ENCODE peak calls at places on chromosomes 7 and 10, in six cellular contexts. J is right lobe of liver, K is sigmoid colon, Q is HepG2, G is tibial nerve, B is cardiac muscle cell. V is an unnamed sample.
A peak's percentile ranks its signal among the peaks of the same experiment; 100 is the strongest.

GRCh38 chr10:89086801-89087513 is 96.4 kb downstream of the FAS start:
- DNase-seq in J (no peak), K (peak; percentile 90), Q (no peak), G (peak; percentile 56), B (no peak), V (peak; percentile 79)

GRCh38 chr10:73405556-73405955 is 8.3 kb downstream of the ANXA7 start:
- DNase-seq in J (no peak), K (no peak), Q (no peak), G (no peak), B (no peak), V (no peak)

GRCh38 chr10:78457804-78458483 is 424.3 kb downstream of the RPS24 start:
- DNase-seq in J (no peak), K (peak; percentile 13), Q (peak; percentile 49), G (no peak), B (no peak), V (peak; percentile 19)

GRCh38 chr10:4512557-4513286 is 313.3 kb upstream of the AKR1E2 start:
- DNase-seq in J (no peak), K (peak; percentile 73), Q (peak; percentile 2), G (no peak), B (peak; percentile 76), V (peak; percentile 60)

GRCh38 chr10:128062331-128062730 is 63.9 kb downstream of the MKI67 start:
- DNase-seq in J (peak; percentile 44), K (no peak), Q (no peak), G (peak; percentile 5), B (peak; percentile 84), V (no peak)

GRCh38 chr7:54831046-54831643 is 72.1 kb upstream of the SEC61G start:
- DNase-seq in J (no peak), K (no peak), Q (no peak), G (no peak), B (no peak), V (no peak)

GRCh38 chr10:110101464-110102144 is 93.8 kb downstream of the ADD3 start:
- DNase-seq in J (no peak), K (no peak), Q (no peak), G (no peak), B (no peak), V (no peak)

GRCh38 chr7:139739863-139740597 is 37.8 kb downstream of the HIPK2 start:
- DNase-seq in J (peak; percentile 95), K (no peak), Q (no peak), G (no peak), B (no peak), V (no peak)

GRCh38 chr7:101814081-101814995 is 3.1 kb upstream of the CUX1 start:
- DNase-seq in J (peak; percentile 64), K (peak; percentile 77), Q (peak; percentile 36), G (peak; percentile 15), B (peak; percentile 86), V (no peak)

GRCh38 chr10:29858352-29859267 is 200.8 kb downstream of the JCAD start:
- DNase-seq in J (peak; percentile 76), K (peak; percentile 91), Q (peak; percentile 34), G (no peak), B (peak; percentile 93), V (no peak)

GRCh38 chr7:55021951-55022617 is 3.3 kb downstream of the EGFR start:
- DNase-seq in J (no peak), K (no peak), Q (no peak), G (no peak), B (no peak), V (no peak)

GRCh38 chr7:132739271-132739955 is 163.1 kb upstream of the PLXNA4 start:
- DNase-seq in J (no peak), K (no peak), Q (no peak), G (no peak), B (no peak), V (peak; percentile 45)

GRCh38 chr7:37901890-37902524 is 14.6 kb downstream of the SFRP4 start:
- DNase-seq in J (no peak), K (no peak), Q (peak; percentile 75), G (no peak), B (no peak), V (no peak)

GRCh38 chr7:14021069-14021468 is 31.6 kb upstream of the ETV1 start:
- DNase-seq in J (no peak), K (no peak), Q (no peak), G (no peak), B (no peak), V (no peak)

GRCh38 chr10:101464518-101465085 is 110.6 kb downstream of the BTRC start:
- DNase-seq in J (no peak), K (no peak), Q (no peak), G (no peak), B (no peak), V (no peak)

GRCh38 chr10:96370575-96371157 is 11.9 kb upstream of the OPALIN start:
- DNase-seq in J (no peak), K (no peak), Q (peak; percentile 24), G (no peak), B (peak; percentile 59), V (no peak)

GRCh38 chr7:91690541-91690940 is 190.0 kb downstream of the MTERF1 start:
- DNase-seq in J (no peak), K (no peak), Q (no peak), G (no peak), B (no peak), V (no peak)

GRCh38 chr7:108246227-108246837 is 116.2 kb upstream of the LAMB4 start:
- DNase-seq in J (no peak), K (no peak), Q (peak; percentile 80), G (no peak), B (peak; percentile 13), V (peak; percentile 67)
- TF ChIP-seq CTCF in J (no peak), K (no peak), Q (peak; percentile 50), G (peak; percentile 8), B (peak; percentile 15), V (no peak)

GRCh38 chr10:132642732-132643008 is 105.1 kb downstream of the INPP5A start:
- DNase-seq in J (peak; percentile 36), K (peak; percentile 56), Q (no peak), G (no peak), B (no peak), V (no peak)

GRCh38 chr10:132641401-132641800 is 103.8 kb downstream of the INPP5A start:
- DNase-seq in J (no peak), K (peak; percentile 65), Q (no peak), G (no peak), B (no peak), V (no peak)

GRCh38 chr10:132643709-132644543 is 106.3 kb downstream of the INPP5A start:
- DNase-seq in J (peak; percentile 32), K (peak; percentile 62), Q (no peak), G (no peak), B (no peak), V (no peak)

GRCh38 chr10:132640326-132641125 is 102.9 kb downstream of the INPP5A start:
- DNase-seq in J (peak; percentile 39), K (peak; percentile 65), Q (no peak), G (no peak), B (no peak), V (no peak)

GRCh38 chr10:132641966-132642731 is 104.6 kb downstream of the INPP5A start:
- DNase-seq in J (peak; percentile 42), K (peak; percentile 65), Q (no peak), G (no peak), B (no peak), V (no peak)
- H3K4me3 ChIP-seq in J (no peak overlapping the region), K (no peak overlapping the region), Q (no peak overlapping the region), G (no peak overlapping the region), B (no peak overlapping the region), V (no peak overlapping the region)

GRCh38 chr7:33108931-33109757 is at the start of gene RP9:
- DNase-seq in J (peak; percentile 68), K (peak; percentile 77), Q (peak; percentile 71), G (peak; percentile 20), B (peak; percentile 92), V (no peak)
- TF ChIP-seq CTCF in J (peak; percentile 53), K (no peak), Q (peak; percentile 76), G (peak; percentile 92), B (peak; percentile 40), V (peak; percentile 35)

DNA sequence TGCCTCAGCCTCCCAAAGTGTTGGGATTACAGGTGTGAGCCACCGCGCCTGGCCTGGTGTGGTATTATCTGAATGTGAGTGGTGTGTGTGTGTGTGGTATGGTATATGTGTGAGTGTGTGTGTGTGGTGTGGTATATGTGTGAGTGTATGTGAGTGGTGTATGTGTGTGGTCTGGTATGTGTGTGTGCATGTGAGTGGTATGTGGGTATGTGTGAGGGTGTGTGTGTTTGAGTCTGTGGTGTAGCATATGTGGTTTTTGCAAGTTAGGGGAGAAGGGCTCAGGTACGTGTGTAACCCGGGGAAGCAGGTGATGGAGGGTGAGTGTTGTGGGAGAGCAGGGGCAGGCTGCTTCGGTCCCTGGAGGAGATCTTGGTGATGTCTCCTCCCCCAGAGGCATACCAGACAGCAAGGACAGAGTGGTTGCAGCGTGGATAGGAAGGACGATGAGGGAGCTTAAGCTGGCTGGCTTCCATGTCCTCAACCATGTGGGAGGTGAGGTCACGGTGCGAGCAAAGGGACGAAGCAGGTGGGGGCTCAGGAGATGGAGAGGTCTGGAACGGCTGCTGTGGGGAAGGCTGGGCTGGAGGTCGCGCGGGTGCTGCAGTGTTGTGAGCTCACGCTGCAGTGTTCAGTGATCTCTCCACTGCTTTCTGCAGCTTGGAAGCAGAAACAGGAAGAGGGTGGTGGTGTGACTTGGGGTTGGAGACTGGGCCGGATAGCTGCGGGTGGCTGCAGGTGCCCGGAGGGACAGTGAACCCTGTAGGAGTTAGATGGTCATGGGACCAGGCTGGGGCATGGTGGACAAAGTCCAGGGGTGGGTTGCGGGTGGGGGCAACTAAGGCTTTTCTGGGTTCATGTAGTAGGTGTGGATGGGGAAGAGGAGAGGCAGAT is 5.0 kb downstream of the ZYX start:
- DNase-seq in J (no peak), K (peak; percentile 77), Q (no peak), G (no peak), B (no peak), V (no peak)
- H3K4me3 ChIP-seq in J (no peak overlapping the region), K (peak overlapping the region; percentile 92), Q (no peak overlapping the region), G (no peak overlapping the region), B (no peak overlapping the region), V (no peak overlapping the region)

DNA sequence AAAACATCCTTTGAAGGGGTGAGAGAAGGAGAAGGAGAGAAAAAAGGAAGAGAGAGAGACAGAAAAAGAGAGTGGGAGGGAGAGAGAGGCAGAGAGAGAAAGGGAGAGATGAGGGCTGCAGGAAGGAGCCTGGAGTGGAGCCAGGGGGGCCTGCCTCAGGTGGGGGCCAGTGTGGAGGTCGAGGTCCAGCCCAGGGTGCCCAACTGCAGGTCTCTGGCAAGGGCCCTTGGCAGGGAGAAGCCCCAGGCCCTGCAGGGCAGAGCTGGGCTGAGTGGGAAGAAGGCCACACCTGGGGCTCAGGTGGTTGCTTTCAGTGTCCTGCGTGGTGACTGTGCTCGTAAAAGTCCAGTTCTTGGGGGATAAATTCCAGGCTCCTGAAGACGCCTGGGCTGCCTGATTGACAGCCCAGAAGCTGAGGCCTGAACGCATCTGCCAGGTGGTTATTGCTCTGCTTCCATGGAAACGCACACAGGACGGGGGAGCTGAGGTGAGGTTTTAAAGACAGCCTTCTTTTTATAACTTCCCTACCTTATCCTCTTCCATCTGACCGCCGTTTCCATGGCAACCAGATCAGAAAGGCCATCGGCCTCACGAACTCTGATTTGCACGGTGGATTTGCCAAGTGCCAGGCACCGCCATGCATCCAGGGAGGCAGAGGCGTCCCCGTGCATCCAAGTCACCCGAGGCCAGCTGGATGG is 261.1 kb downstream of the ADARB2 start:
- DNase-seq in J (no peak), K (no peak), Q (no peak), G (no peak), B (no peak), V (no peak)
- TF ChIP-seq CTCF in J (no peak), K (no peak), Q (no peak), G (no peak), B (no peak), V (no peak)